ENCODE peak calls at places on chromosomes 4 and X, in nine cellular contexts. Z is fibroblast of mammary gland, D is B cell, W is EH, N is psoas muscle, L is hepatic stellate cell, T is NCI-H1417 treated with DMSO at 0.1 percent for 48 hours, A is WTC11, O is epithelial cell of esophagus. H is an unnamed sample.

GRCh38 chr4:54897590-54897989 is 227.8 kb downstream of the KDR start:
- DNase-seq in Z (no peak), D (no peak), W (peak; percentile 75), N (no peak), L (no peak), T (no peak), A (no peak), O (no peak), H (no peak)

GRCh38 chr4:10006236-10006603 is 15.1 kb downstream of the SLC2A9 start:
- DNase-seq in Z (peak; percentile 69), D (peak; percentile 24), W (peak; percentile 81), N (no peak), L (no peak), T (no peak), A (no peak), O (peak; percentile 95), H (no peak)

GRCh38 chr4:10371121-10371520 is 86.1 kb downstream of the ZNF518B start:
- DNase-seq in Z (no peak), D (no peak), W (no peak), N (no peak), L (no peak), T (no peak), A (no peak), O (no peak), H (no peak)

GRCh38 chr4:100960232-100960631 is 387.1 kb downstream of the PPP3CA start:
- DNase-seq in Z (peak; percentile 15), D (no peak), W (no peak), N (no peak), L (no peak), T (no peak), A (no peak), O (peak; percentile 72), H (no peak)

GRCh38 chr4:176833416-176833815 is 40.7 kb upstream of the VEGFC start:
- DNase-seq in Z (peak; percentile 33), D (no peak), W (peak; percentile 40), N (no peak), L (no peak), T (no peak), A (no peak), O (no peak), H (no peak)

GRCh38 chr4:78818530-78818929 is 42.4 kb downstream of the BMP2K start:
- DNase-seq in Z (no peak), D (no peak), W (no peak), N (no peak), L (no peak), T (no peak), A (no peak), O (no peak), H (no peak)

GRCh38 chr4:26356067-26356466 is 35.3 kb downstream of the RBPJ start:
- DNase-seq in Z (peak; percentile 32), D (no peak), W (no peak), N (no peak), L (no peak), T (no peak), A (no peak), O (peak; percentile 26), H (no peak)

GRCh38 chrX:119121341-119121740 is 6.3 kb downstream of the KIAA1210 start:
- DNase-seq in Z (peak; percentile 52), D (no peak), W (peak; percentile 0), N (no peak), L (peak; percentile 3), T (no peak), A (no peak), O (peak; percentile 14), H (no peak)

GRCh38 chrX:38805294-38806053 is 4.2 kb downstream of the MID1IP1 start:
- DNase-seq in Z (peak; percentile 71), D (peak; percentile 57), W (peak; percentile 81), N (peak; percentile 67), L (peak; percentile 53), T (peak; percentile 77), A (peak; percentile 25), O (peak; percentile 81), H (no peak)

GRCh38 chr4:113607998-113608397 is 153.5 kb downstream of the CAMK2D start:
- DNase-seq in Z (no peak), D (no peak), W (no peak), N (no peak), L (no peak), T (no peak), A (no peak), O (no peak), H (no peak)

GRCh38 chr4:94454405-94454804 is 2.7 kb downstream of the PDLIM5 start:
- DNase-seq in Z (peak; percentile 31), D (no peak), W (no peak), N (no peak), L (no peak), T (no peak), A (no peak), O (peak; percentile 68), H (no peak)

GRCh38 chr4:52799813-52800212 is 48.6 kb upstream of the ERVMER34-1 start:
- DNase-seq in Z (peak; percentile 15), D (no peak), W (peak; percentile 21), N (no peak), L (no peak), T (no peak), A (no peak), O (peak; percentile 8), H (no peak)

GRCh38 chr4:97531351-97531750 is 611.9 kb downstream of the STPG2 start:
- DNase-seq in Z (no peak), D (no peak), W (no peak), N (no peak), L (no peak), T (no peak), A (no peak), O (no peak), H (no peak)

GRCh38 chr4:174071591-174071990 is 211.9 kb downstream of the FBXO8 start:
- DNase-seq in Z (no peak), D (no peak), W (no peak), N (no peak), L (no peak), T (no peak), A (no peak), O (no peak), H (no peak)

GRCh38 chr4:161376275-161376674 is 787.5 kb downstream of the FSTL5 start:
- DNase-seq in Z (no peak), D (no peak), W (no peak), N (no peak), L (no peak), T (no peak), A (no peak), O (peak; percentile 76), H (no peak)

GRCh38 chrX:69264134-69264533 is 98.9 kb upstream of the PJA1 start:
- DNase-seq in Z (no peak), D (no peak), W (no peak), N (no peak), L (no peak), T (no peak), A (peak; percentile 82), O (no peak), H (no peak)

GRCh38 chrX:18941896-18942295 is 42.0 kb downstream of the PHKA2 start:
- DNase-seq in Z (no peak), D (no peak), W (peak; percentile 15), N (no peak), L (no peak), T (no peak), A (no peak), O (no peak), H (no peak)

GRCh38 chrX:72306851-72307645 is 1.3 kb upstream of the CITED1 start:
- DNase-seq in Z (peak; percentile 62), D (peak; percentile 58), W (peak; percentile 67), N (peak; percentile 61), L (peak; percentile 68), T (peak; percentile 36), A (peak; percentile 51), O (peak; percentile 68), H (peak; percentile 56)

GRCh38 chr4:158043971-158044618 is 128.7 kb downstream of the GASK1B start:
- DNase-seq in Z (no peak), D (no peak), W (no peak), N (no peak), L (no peak), T (no peak), A (no peak), O (no peak), H (no peak)

GRCh38 chr4:146134761-146135160 is 40.8 kb upstream of the LSM6 start:
- DNase-seq in Z (peak; percentile 23), D (no peak), W (no peak), N (no peak), L (no peak), T (no peak), A (no peak), O (peak; percentile 59), H (no peak)

GRCh38 chr4:76886848-76887441 is 11.0 kb downstream of the SOWAHB start:
- DNase-seq in Z (no peak), D (no peak), W (no peak), N (no peak), L (no peak), T (no peak), A (no peak), O (peak; percentile 20), H (no peak)

GRCh38 chr4:140635606-140636005 is 66.8 kb upstream of the UCP1 start:
- DNase-seq in Z (no peak), D (no peak), W (peak; percentile 55), N (no peak), L (peak; percentile 69), T (no peak), A (peak; percentile 37), O (peak; percentile 65), H (no peak)

GRCh38 chr4:2364654-2365053 is 53.8 kb downstream of the ZFYVE28 start:
- DNase-seq in Z (peak; percentile 61), D (peak; percentile 67), W (peak; percentile 78), N (peak; percentile 56), L (peak; percentile 79), T (no peak), A (no peak), O (peak; percentile 39), H (no peak)

GRCh38 chrX:96611619-96612362 is 72.9 kb upstream of the DIAPH2 start:
- DNase-seq in Z (peak; percentile 81), D (no peak), W (peak; percentile 59), N (no peak), L (peak; percentile 9), T (no peak), A (no peak), O (peak; percentile 0), H (no peak)

GRCh38 chr4:143251781-143252180 is 67.1 kb downstream of the USP38 start:
- DNase-seq in Z (peak; percentile 60), D (no peak), W (no peak), N (no peak), L (no peak), T (no peak), A (no peak), O (peak; percentile 84), H (no peak)

GRCh38 chr4:67896421-67897065 is 12.7 kb upstream of the TMPRSS11D start:
- DNase-seq in Z (no peak), D (no peak), W (no peak), N (no peak), L (no peak), T (no peak), A (no peak), O (no peak), H (no peak)

GRCh38 chrX:118164138-118164537 is 47.5 kb upstream of the KLHL13 start:
- DNase-seq in Z (peak; percentile 72), D (no peak), W (no peak), N (no peak), L (no peak), T (no peak), A (no peak), O (peak; percentile 59), H (no peak)

GRCh38 chr4:77681792-77682191 is 76.2 kb downstream of the CXCL13 start:
- DNase-seq in Z (no peak), D (no peak), W (no peak), N (no peak), L (no peak), T (no peak), A (no peak), O (no peak), H (no peak)

GRCh38 chr4:116302990-116303735 is 782.2 kb downstream of the TRAM1L1 start:
- DNase-seq in Z (no peak), D (no peak), W (no peak), N (no peak), L (no peak), T (no peak), A (no peak), O (no peak), H (no peak)

GRCh38 chr4:180706766-180707165 is 1536.4 kb upstream of the TENM3 start:
- DNase-seq in Z (no peak), D (no peak), W (no peak), N (no peak), L (no peak), T (no peak), A (no peak), O (no peak), H (no peak)

GRCh38 chr4:8682296-8682695 is 89.7 kb downstream of the CPZ start:
- DNase-seq in Z (no peak), D (no peak), W (no peak), N (no peak), L (no peak), T (no peak), A (no peak), O (no peak), H (no peak)

H was measured in neuronal stem cell.